ENCODE peak calls at places on chromosomes 5 and 9, in eight cellular contexts. X is neuronal stem cell; S is stomach; V is Daoy; F is activated CD4-positive, alpha-beta T cell treated with anti-CD3 and anti-CD28 coated beads for 36 hours; E is stimulated activated CD8-positive, alpha-beta memory T cell treated with anti-CD3 and anti-CD28 coated beads, Interleukin-2, amount 100 ng/mL, for 48 hours; U is midbrain; M is skeletal muscle cell. O is an unnamed sample.

GRCh38 chr9:79026311-79026710 is 545.5 kb upstream of the TLE4 start:
- DNase-seq in X (no peak), S (no peak), V (no peak), F (no peak), E (no peak), U (no peak), M (no peak), O (no peak)

GRCh38 chr9:81656871-81657337 is 32.4 kb downstream of the TLE1 start:
- DNase-seq in X (no peak), S (no peak), V (no peak), F (no peak), E (no peak), U (no peak), M (no peak), O (no peak)

GRCh38 chr9:35112257-35113020 is 3.2 kb downstream of the ATOSB start:
- DNase-seq in X (no peak), S (no peak), V (peak), F (peak), E (no peak), U (peak), M (no peak), O (peak)

GRCh38 chr5:36078430-36078829 is 11.7 kb upstream of the UGT3A2 start:
- DNase-seq in X (no peak), S (no peak), V (no peak), F (no peak), E (no peak), U (no peak), M (no peak), O (no peak)

GRCh38 chr5:116573279-116573616 is 1.4 kb downstream of the SEMA6A start:
- DNase-seq in X (peak), S (peak), V (peak), F (peak), E (no peak), U (no peak), M (no peak), O (no peak)

GRCh38 chr9:115008536-115008935 is 78.1 kb upstream of the TNFSF8 start:
- DNase-seq in X (no peak), S (no peak), V (peak), F (peak), E (peak), U (no peak), M (peak), O (peak)

GRCh38 chr5:52657231-52657645 is 130.5 kb upstream of the ITGA1 start:
- DNase-seq in X (peak), S (no peak), V (no peak), F (no peak), E (no peak), U (peak), M (peak), O (peak)

GRCh38 chr5:355379-355935 is 33.9 kb downstream of the AHRR start:
- DNase-seq in X (no peak), S (no peak), V (no peak), F (no peak), E (no peak), U (no peak), M (no peak), O (no peak)

GRCh38 chr5:154708207-154708606 is 47.0 kb upstream of the LARP1 start:
- DNase-seq in X (no peak), S (no peak), V (no peak), F (no peak), E (no peak), U (no peak), M (no peak), O (no peak)

GRCh38 chr9:7402704-7403389 is 396.7 kb downstream of the DMAC1 start:
- DNase-seq in X (no peak), S (no peak), V (no peak), F (no peak), E (no peak), U (no peak), M (peak), O (no peak)